ENCODE peak calls at places on chromosomes 3 and 15, in six cellular contexts. M is pancreas, G is GM23338, O is tibial nerve, T is lung, D is WERI-Rb-1. K is an unnamed sample. For H3K27me3, the result is how much of the 10 kb centered on the place peaks cover.

GRCh38 chr3:185151959-185152432 is 864 bp downstream of the C3orf70 start:
- DNase-seq in M (no peak), G (no peak), O (no peak), T (no peak), D (no peak), K (no peak)

GRCh38 chr15:101407439-101407838 is 82.1 kb downstream of the PCSK6 start:
- DNase-seq in M (no peak), G (no peak), O (no peak), T (no peak), D (no peak), K (no peak)

GRCh38 chr3:127012091-127012490 is 29.2 kb downstream of the PLXNA1 start:
- DNase-seq in M (no peak), G (no peak), O (no peak), T (no peak), D (no peak), K (no peak)

GRCh38 chr3:141104151-141104741 is 53.1 kb downstream of the SPSB4 start:
- DNase-seq in M (peak), G (no peak), O (peak), T (peak), D (peak), K (peak)

GRCh38 chr3:107833722-107834416 is 257.0 kb downstream of the CD47 start:
- DNase-seq in M (no peak), G (no peak), O (no peak), T (no peak), D (no peak), K (no peak)

GRCh38 chr15:99594916-99595315 is 29.1 kb downstream of the MEF2A start:
- DNase-seq in M (no peak), G (no peak), O (no peak), T (no peak), D (no peak), K (no peak)

GRCh38 chr3:106862067-106862466 is 515.2 kb upstream of the CCDC54 start:
- DNase-seq in M (no peak), G (no peak), O (no peak), T (no peak), D (no peak), K (no peak)

GRCh38 chr3:186517218-186517617 is 27.0 kb downstream of the CRYGS start:
- DNase-seq in M (no peak), G (no peak), O (no peak), T (no peak), D (no peak), K (no peak)

GRCh38 chr3:73504255-73504654 is 120.5 kb downstream of the PDZRN3 start:
- DNase-seq in M (peak), G (no peak), O (no peak), T (no peak), D (no peak), K (no peak)

GRCh38 chr3:150385296-150386242 is 22.5 kb upstream of the TSC22D2 start:
- DNase-seq in M (no peak), G (no peak), O (no peak), T (no peak), D (no peak), K (no peak)

GRCh38 chr3:72598856-72599255 is 249.4 kb downstream of the SHQ1 start:
- DNase-seq in M (no peak), G (no peak), O (no peak), T (no peak), D (no peak), K (no peak)

GRCh38 chr15:51735211-51735610 is 2.2 kb downstream of the LYSMD2 start:
- DNase-seq in M (no peak), G (no peak), O (no peak), T (no peak), D (no peak), K (no peak)

GRCh38 chr15:74044267-74045110 is 37.9 kb downstream of the GOLGA6A start:
- DNase-seq in M (no peak), G (no peak), O (peak), T (no peak), D (no peak), K (no peak)

GRCh38 chr15:97972366-97972765 is 11.9 kb downstream of the ARRDC4 start:
- DNase-seq in M (no peak), G (no peak), O (no peak), T (no peak), D (no peak), K (no peak)

GRCh38 chr15:76451540-76451939 is 115.0 kb downstream of the ISL2 start:
- DNase-seq in M (no peak), G (no peak), O (no peak), T (no peak), D (no peak), K (no peak)

GRCh38 chr3:158912188-158912587 is 110.3 kb downstream of the MFSD1 start:
- DNase-seq in M (no peak), G (peak), O (no peak), T (no peak), D (no peak), K (no peak)

GRCh38 chr3:187022403-187023029 is 92.2 kb downstream of the ST6GAL1 start:
- DNase-seq in M (no peak), G (no peak), O (no peak), T (no peak), D (no peak), K (no peak)

GRCh38 chr3:72683068-72683467 is 165.2 kb downstream of the SHQ1 start:
- DNase-seq in M (no peak), G (no peak), O (no peak), T (no peak), D (no peak), K (no peak)

GRCh38 chr3:117287602-117288001 is 578.0 kb downstream of the TUSC7 start:
- DNase-seq in M (no peak), G (no peak), O (no peak), T (no peak), D (no peak), K (no peak)

GRCh38 chr15:100635406-100636071 is 33.1 kb downstream of the ASB7 start:
- DNase-seq in M (no peak), G (peak), O (no peak), T (no peak), D (no peak), K (no peak)

GRCh38 chr3:12046406-12046805 is 42.2 kb downstream of the SYN2 start:
- DNase-seq in M (no peak), G (peak), O (no peak), T (no peak), D (peak), K (no peak)

GRCh38 chr3:13851091-13851849 is 28.6 kb downstream of the WNT7A start:
- DNase-seq in M (no peak), G (no peak), O (no peak), T (no peak), D (no peak), K (no peak)

GRCh38 chr15:31364301-31365031 is 37.8 kb downstream of the KLF13 start:
- DNase-seq in M (no peak), G (no peak), O (no peak), T (no peak), D (no peak), K (no peak)

GRCh38 chr3:46898321-46899150 is 21.0 kb downstream of the PTH1R start:
- DNase-seq in M (no peak), G (peak), O (no peak), T (no peak), D (no peak), K (peak)

GRCh38 chr3:176992565-176992964 is 204.7 kb downstream of the TBL1XR1 start:
- DNase-seq in M (no peak), G (no peak), O (no peak), T (no peak), D (no peak), K (no peak)

GRCh38 chr3:9957214-9957613 is 5.0 kb upstream of the PRRT3 start:
- DNase-seq in M (no peak), G (peak), O (no peak), T (no peak), D (no peak), K (no peak)

GRCh38 chr3:111829023-111829422 is 30.0 kb upstream of the PHLDB2 start:
- DNase-seq in M (no peak), G (no peak), O (no peak), T (no peak), D (no peak), K (no peak)

GRCh38 chr3:154247806-154248480 is 76.3 kb downstream of the DHX36 start:
- DNase-seq in M (no peak), G (peak), O (no peak), T (no peak), D (no peak), K (no peak)

DNA sequence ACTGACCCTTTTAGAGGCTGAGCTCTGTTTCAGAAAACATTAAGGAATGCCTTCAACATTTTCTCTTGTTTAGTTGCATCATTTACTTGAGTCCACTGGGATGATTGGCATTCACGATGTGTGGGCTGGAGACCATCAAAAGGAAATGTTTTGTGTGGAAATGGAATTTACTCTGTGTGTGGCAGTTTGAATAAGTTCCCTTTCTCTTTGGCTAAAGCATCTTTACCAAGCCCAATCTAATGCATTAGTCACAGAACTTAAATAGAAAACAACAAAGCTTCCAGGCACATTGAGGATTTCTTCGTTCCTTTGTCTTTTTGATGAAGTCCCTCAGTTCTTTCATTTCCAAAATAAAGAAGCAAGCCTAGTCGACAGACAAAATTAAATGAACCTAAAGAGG is 633.8 kb upstream of the TGFBR2 start:
- DNase-seq in M (no peak), G (peak), O (no peak), T (no peak), D (no peak), K (no peak)
- H3K27ac ChIP-seq in M (no peak), G (peak), O (no peak), T (no peak), D (no peak), K (no peak)

GRCh38 chr3:147422226-147422933 is 13.2 kb downstream of the ZIC1 start:
- DNase-seq in M (no peak), G (no peak), O (no peak), T (no peak), D (peak), K (no peak)

GRCh38 chr3:147424325-147424910 is 15.3 kb downstream of the ZIC1 start:
- DNase-seq in M (no peak), G (peak), O (no peak), T (no peak), D (no peak), K (no peak)

GRCh38 chr3:147421184-147421912 is 12.2 kb downstream of the ZIC1 start:
- DNase-seq in M (no peak), G (peak), O (no peak), T (no peak), D (no peak), K (no peak)

GRCh38 chr3:147423601-147424324 is 14.6 kb downstream of the ZIC1 start:
- DNase-seq in M (no peak), G (peak), O (no peak), T (no peak), D (no peak), K (no peak)

GRCh38 chr3:147422934-147423599 is 13.9 kb downstream of the ZIC1 start:
- DNase-seq in M (no peak), G (peak), O (no peak), T (no peak), D (peak), K (peak)
- H3K27me3 ChIP-seq in M (half or more), G (half or more), O (half or more), T (under half), D (under half), K (half or more)

GRCh38 chr3:45034612-45035252 is 8.6 kb downstream of the CLEC3B start:
- DNase-seq in M (peak), G (no peak), O (peak), T (peak), D (peak), K (peak)

GRCh38 chr3:45032113-45032512 is 6.0 kb downstream of the CLEC3B start:
- DNase-seq in M (no peak), G (no peak), O (no peak), T (no peak), D (no peak), K (no peak)

GRCh38 chr3:45033799-45034198 is 7.7 kb downstream of the CLEC3B start:
- DNase-seq in M (no peak), G (no peak), O (no peak), T (no peak), D (no peak), K (no peak)

GRCh38 chr3:45038096-45038455 is 12.0 kb downstream of the CLEC3B start:
- DNase-seq in M (no peak), G (no peak), O (no peak), T (no peak), D (no peak), K (no peak)

GRCh38 chr3:45035441-45036301 is 9.6 kb downstream of the CLEC3B start:
- DNase-seq in M (no peak), G (peak), O (no peak), T (no peak), D (no peak), K (no peak)
- TF ChIP-seq CTCF in M (no peak), G (no peak), O (no peak), T (no peak), D (no peak), K (no peak)

DNA sequence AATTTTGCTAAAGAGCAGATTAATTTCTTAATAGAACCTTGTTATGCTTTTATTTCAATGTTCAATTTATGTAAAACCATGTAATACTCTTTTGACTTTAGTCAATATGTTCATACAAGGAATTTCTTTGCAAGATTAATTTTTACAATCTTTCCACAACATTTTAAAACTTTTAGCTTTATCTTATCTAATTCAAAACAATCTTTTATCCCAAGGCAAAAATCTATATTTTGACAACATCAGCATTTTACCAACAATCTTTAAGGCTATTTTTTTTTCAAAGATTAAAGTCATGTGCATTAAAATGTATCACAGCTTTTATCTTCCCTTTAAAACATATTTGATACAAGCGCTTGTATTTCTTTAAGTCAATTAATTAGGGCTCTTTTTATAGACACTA is 914.7 kb downstream of the PLOD2 start:
- DNase-seq in M (no peak), G (no peak), O (no peak), T (no peak), D (no peak), K (no peak)
- H3K27ac ChIP-seq in M (no peak), G (no peak), O (no peak), T (no peak), D (no peak), K (no peak)

GRCh38 chr3:38026856-38027255 is 2.6 kb downstream of the PLCD1 start:
- DNase-seq in M (no peak), G (no peak), O (no peak), T (no peak), D (no peak), K (no peak)
- H3K27me3 ChIP-seq in M (under half), G (half or more), O (under half), T (under half), D (under half), K (under half)